ENCODE peak calls at places on chromosomes 13 and 19, in eight cellular contexts. S is heart left ventricle, C is Calu3, Q is epithelial cell of esophagus, X is psoas muscle, F is colonic mucosa, M is lung, O is right lobe of liver. R is an unnamed sample.

GRCh38 chr19:8308891-8309291 is 733 bp upstream of the CD320 start:
- DNase-seq in S (peak), C (no peak), Q (no peak), X (peak), F (peak), M (no peak), O (peak), R (no peak)

GRCh38 chr13:96967248-96967745 is 27.0 kb downstream of the OXGR1 start:
- DNase-seq in S (no peak), C (no peak), Q (peak), X (no peak), F (no peak), M (no peak), O (no peak), R (no peak)

GRCh38 chr13:30882996-30883766 is 22.9 kb upstream of the MEDAG start:
- DNase-seq in S (no peak), C (no peak), Q (no peak), X (no peak), F (no peak), M (no peak), O (no peak), R (no peak)

GRCh38 chr19:38351865-38352395 is 16.3 kb downstream of the CATSPERG start:
- DNase-seq in S (no peak), C (no peak), Q (no peak), X (no peak), F (no peak), M (no peak), O (no peak), R (no peak)

GRCh38 chr13:70253411-70253810 is 145.2 kb upstream of the KLHL1 start:
- DNase-seq in S (no peak), C (no peak), Q (peak), X (no peak), F (no peak), M (no peak), O (no peak), R (no peak)

GRCh38 chr13:99382428-99383133 is 75.4 kb upstream of the GPR183 start:
- DNase-seq in S (no peak), C (no peak), Q (peak), X (no peak), F (peak), M (no peak), O (no peak), R (no peak)

GRCh38 chr19:2294377-2295335 is 12.7 kb upstream of the PEAK3 start:
- DNase-seq in S (no peak), C (no peak), Q (no peak), X (no peak), F (no peak), M (no peak), O (no peak), R (no peak)

GRCh38 chr19:29878973-29879654 is 62.9 kb upstream of the URI1 start:
- DNase-seq in S (no peak), C (peak), Q (peak), X (peak), F (no peak), M (no peak), O (no peak), R (no peak)

GRCh38 chr19:54373781-54374266 is 9.1 kb upstream of the LAIR1 start:
- DNase-seq in S (no peak), C (no peak), Q (no peak), X (no peak), F (no peak), M (no peak), O (no peak), R (no peak)

GRCh38 chr19:47994209-47994802 is at the start of gene ELSPBP1:
- DNase-seq in S (no peak), C (no peak), Q (no peak), X (no peak), F (no peak), M (no peak), O (no peak), R (no peak)

GRCh38 chr13:110359840-110360301 is 52.8 kb downstream of the COL4A2 start:
- DNase-seq in S (no peak), C (no peak), Q (no peak), X (no peak), F (no peak), M (no peak), O (no peak), R (no peak)

GRCh38 chr19:8487137-8487851 is 15.1 kb downstream of the PRAM1 start:
- DNase-seq in S (peak), C (no peak), Q (no peak), X (no peak), F (no peak), M (peak), O (no peak), R (no peak)

GRCh38 chr13:113848431-113849260 is 15.2 kb downstream of the GAS6 start:
- DNase-seq in S (peak), C (no peak), Q (peak), X (peak), F (peak), M (no peak), O (no peak), R (no peak)

GRCh38 chr13:58018865-58019264 is 387.3 kb downstream of the PCDH17 start:
- DNase-seq in S (no peak), C (no peak), Q (no peak), X (no peak), F (no peak), M (no peak), O (no peak), R (no peak)

GRCh38 chr19:48341006-48341405 is 15.7 kb downstream of the EMP3 start:
- DNase-seq in S (no peak), C (no peak), Q (peak), X (peak), F (no peak), M (no peak), O (no peak), R (no peak)

GRCh38 chr19:51824603-51825002 is 29.6 kb downstream of the FPR3 start:
- DNase-seq in S (peak), C (no peak), Q (no peak), X (no peak), F (no peak), M (no peak), O (no peak), R (no peak)

GRCh38 chr19:34375598-34375997 is 10.6 kb downstream of the GPI start:
- DNase-seq in S (no peak), C (no peak), Q (no peak), X (no peak), F (no peak), M (no peak), O (no peak), R (no peak)

GRCh38 chr13:46086985-46087384 is 17.8 kb downstream of the CPB2 start:
- DNase-seq in S (no peak), C (no peak), Q (no peak), X (no peak), F (no peak), M (no peak), O (no peak), R (no peak)

GRCh38 chr13:102195566-102196462 is 206.0 kb downstream of the FGF14 start:
- DNase-seq in S (no peak), C (no peak), Q (peak), X (no peak), F (no peak), M (no peak), O (no peak), R (no peak)

GRCh38 chr13:44396295-44396962 is 22.8 kb downstream of the SERP2 start:
- DNase-seq in S (no peak), C (no peak), Q (no peak), X (no peak), F (no peak), M (no peak), O (peak), R (no peak)

GRCh38 chr19:55433292-55433691 is 9.8 kb downstream of the SHISA7 start:
- DNase-seq in S (no peak), C (no peak), Q (no peak), X (peak), F (no peak), M (no peak), O (no peak), R (no peak)
- TF ChIP-seq CTCF in S (no peak), C (no peak), Q (no peak), X (no peak), F (no peak), M (no peak), O (no peak), R (no peak)

GRCh38 chr13:59391696-59392095 is 772.0 kb downstream of the DIAPH3 start:
- DNase-seq in S (peak), C (peak), Q (peak), X (no peak), F (peak), M (peak), O (no peak), R (no peak)
- TF ChIP-seq CTCF in S (peak), C (no peak), Q (peak), X (peak), F (peak), M (peak), O (peak), R (peak)

GRCh38 chr19:18290250-18291018 is 9.0 kb upstream of the JUND start:
- DNase-seq in S (no peak), C (no peak), Q (no peak), X (no peak), F (no peak), M (no peak), O (peak), R (no peak)

GRCh38 chr19:18286973-18287635 is 5.7 kb upstream of the JUND start:
- DNase-seq in S (no peak), C (no peak), Q (no peak), X (no peak), F (no peak), M (no peak), O (no peak), R (no peak)

GRCh38 chr19:18289471-18290066 is 8.1 kb upstream of the JUND start:
- DNase-seq in S (no peak), C (no peak), Q (no peak), X (no peak), F (no peak), M (no peak), O (no peak), R (no peak)

GRCh38 chr19:18291019-18291524 is 9.7 kb upstream of the JUND start:
- DNase-seq in S (no peak), C (no peak), Q (no peak), X (no peak), F (no peak), M (no peak), O (peak), R (no peak)

DNA sequence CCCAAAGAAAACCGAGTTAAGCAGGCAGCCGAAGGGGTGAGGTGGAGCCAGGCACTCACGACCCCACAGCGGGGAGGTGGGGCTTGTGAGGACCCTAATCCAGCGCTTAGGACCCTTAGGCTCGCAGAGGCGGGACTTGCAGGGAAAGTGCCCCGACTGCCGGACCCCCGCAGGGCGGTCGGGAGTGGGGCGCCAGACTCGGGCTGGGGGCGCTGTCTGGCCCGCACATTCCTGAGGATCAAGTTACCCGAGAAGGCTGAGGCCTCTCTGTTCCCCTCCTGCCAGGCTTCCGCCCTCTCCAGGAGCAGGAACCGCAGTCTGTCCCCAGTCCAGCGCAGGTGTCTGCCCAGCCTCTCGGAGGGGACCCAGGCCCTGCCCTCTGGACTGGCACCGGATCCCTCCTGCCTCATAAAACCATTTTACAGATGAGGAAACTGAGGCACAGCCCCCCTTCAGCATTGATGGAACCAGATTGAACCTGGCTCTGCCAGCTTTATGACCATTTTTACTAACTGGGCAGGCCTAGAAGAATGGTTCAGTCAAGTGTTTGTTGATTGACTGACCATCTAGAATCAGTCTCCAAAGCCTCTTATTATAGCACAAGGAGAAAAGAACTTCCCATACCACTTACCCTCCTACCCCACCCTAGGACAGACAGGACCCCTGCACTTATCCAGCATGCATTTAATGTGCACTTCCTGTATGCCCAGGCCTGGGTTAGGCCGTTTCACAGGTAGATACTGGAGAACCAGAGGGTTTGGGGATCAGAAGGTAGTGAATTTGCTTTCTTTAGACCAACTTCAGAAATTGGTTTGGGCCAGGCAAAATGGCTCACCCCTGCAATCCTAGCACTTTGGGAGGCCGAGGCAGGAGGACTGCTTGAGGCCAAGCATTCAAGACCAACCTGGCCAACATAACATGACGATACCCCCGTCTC is 6.7 kb upstream of the JUND start:
- DNase-seq in S (no peak), C (no peak), Q (no peak), X (no peak), F (no peak), M (no peak), O (no peak), R (no peak)
- TF ChIP-seq CTCF in S (no peak), C (no peak), Q (no peak), X (no peak), F (no peak), M (no peak), O (no peak), R (no peak)

DNA sequence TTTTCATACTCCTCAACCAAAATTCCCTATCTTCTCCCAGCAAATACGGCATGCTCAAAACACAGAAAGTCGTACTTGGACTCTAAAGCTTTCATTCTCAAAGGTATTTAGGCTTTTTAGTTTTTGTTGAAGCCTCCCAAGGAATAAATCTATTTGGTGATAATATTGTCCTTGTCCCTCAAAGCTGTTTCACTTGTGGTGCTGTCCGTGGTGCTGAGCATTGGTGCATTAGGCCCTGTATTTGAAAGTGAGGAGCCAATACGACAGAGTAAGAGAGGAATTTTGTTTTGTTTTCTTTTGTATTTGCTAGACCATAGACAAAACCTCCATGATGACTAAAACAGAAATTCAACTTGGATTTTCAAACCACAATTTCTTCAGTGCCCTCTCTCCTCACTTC is 3.2 kb upstream of the LGALS13 start:
- DNase-seq in S (no peak), C (peak), Q (peak), X (no peak), F (no peak), M (no peak), O (no peak), R (peak)
- TF ChIP-seq CTCF in S (no peak), C (no peak), Q (no peak), X (no peak), F (no peak), M (no peak), O (no peak), R (no peak)

R was measured in mesothelial cell of epicardium.